ENCODE peak calls at places on chromosomes 2 and 18, in five cellular contexts. One of them, this sample, is unnamed.

GRCh38 chr2:204691911-204692510 is 146.7 kb downstream of the PARD3B start:
- DNase-seq in stomach: peak; percentile 49
- DNase-seq in fibroblast of lung: peak; percentile 76
- DNase-seq in astrocyte: peak; percentile 68
- DNase-seq in upper lobe of left lung: no peak
- DNase-seq in this sample: peak; percentile 62

GRCh38 chr2:219286436-219287115 is 7.4 kb downstream of the DNAJB2 start:
- DNase-seq in stomach: no peak
- DNase-seq in fibroblast of lung: no peak
- DNase-seq in astrocyte: no peak
- DNase-seq in upper lobe of left lung: peak; percentile 79
- DNase-seq in this sample: peak; percentile 55

GRCh38 chr2:210557721-210558120 is 1.3 kb downstream of the CPS1 start:
- DNase-seq in stomach: no peak
- DNase-seq in fibroblast of lung: no peak
- DNase-seq in astrocyte: no peak
- DNase-seq in upper lobe of left lung: no peak
- DNase-seq in this sample: no peak

GRCh38 chr2:98280376-98281102 is 65.7 kb upstream of the CNGA3 start:
- DNase-seq in stomach: peak; percentile 76
- DNase-seq in fibroblast of lung: no peak
- DNase-seq in astrocyte: no peak
- DNase-seq in upper lobe of left lung: peak; percentile 36
- DNase-seq in this sample: no peak

GRCh38 chr2:186934420-186934819 is 85.5 kb upstream of the ZSWIM2 start:
- DNase-seq in stomach: no peak
- DNase-seq in fibroblast of lung: no peak
- DNase-seq in astrocyte: no peak
- DNase-seq in upper lobe of left lung: no peak
- DNase-seq in this sample: no peak

GRCh38 chr2:26380281-26380680 is 21.4 kb upstream of the DRC1 start:
- DNase-seq in stomach: no peak
- DNase-seq in fibroblast of lung: no peak
- DNase-seq in astrocyte: no peak
- DNase-seq in upper lobe of left lung: no peak
- DNase-seq in this sample: no peak

GRCh38 chr18:43161528-43161927 is 46.0 kb upstream of the RIT2 start:
- DNase-seq in stomach: no peak
- DNase-seq in fibroblast of lung: peak; percentile 92
- DNase-seq in astrocyte: peak; percentile 89
- DNase-seq in upper lobe of left lung: no peak
- DNase-seq in this sample: no peak

GRCh38 chr2:14557921-14558320 is 74.6 kb upstream of the LRATD1 start:
- DNase-seq in stomach: no peak
- DNase-seq in fibroblast of lung: no peak
- DNase-seq in astrocyte: no peak
- DNase-seq in upper lobe of left lung: no peak
- DNase-seq in this sample: no peak

DNA sequence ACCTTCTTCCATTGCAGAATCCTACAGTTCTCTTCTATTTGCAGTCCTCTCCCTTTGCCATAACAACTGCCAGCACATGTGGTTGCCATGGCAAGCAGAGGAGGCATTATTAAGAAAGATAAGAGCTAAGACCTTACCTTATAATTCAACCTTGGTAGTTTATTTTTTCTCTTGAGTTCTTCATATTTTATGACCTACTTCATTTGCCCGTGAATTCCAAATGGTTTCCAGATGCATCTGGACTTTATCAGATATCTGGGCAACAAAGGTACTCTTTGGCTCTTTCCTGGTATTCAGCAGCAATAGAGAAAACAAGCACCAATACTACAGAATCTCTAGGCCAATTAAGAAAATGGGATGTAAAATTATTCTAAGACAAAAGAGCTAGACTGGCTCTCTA is 524.0 kb downstream of the CMPK2 start:
- DNase-seq in stomach: no peak
- DNase-seq in fibroblast of lung: no peak
- DNase-seq in astrocyte: no peak
- DNase-seq in upper lobe of left lung: no peak
- DNase-seq in this sample: no peak
- H3K4me1 ChIP-seq in stomach: no peaks in the 10 kb centered on the region
- H3K4me1 ChIP-seq in fibroblast of lung: no peaks in the 10 kb centered on the region
- H3K4me1 ChIP-seq in astrocyte: no peaks in the 10 kb centered on the region
- H3K4me1 ChIP-seq in upper lobe of left lung: no peaks in the 10 kb centered on the region
- H3K4me1 ChIP-seq in this sample: no peaks in the 10 kb centered on the region

GRCh38 chr18:68152770-68153169 is 562.1 kb downstream of the TMX3 start:
- DNase-seq in stomach: no peak
- DNase-seq in fibroblast of lung: no peak
- DNase-seq in astrocyte: no peak
- DNase-seq in upper lobe of left lung: no peak
- DNase-seq in this sample: no peak
- TF ChIP-seq CTCF in stomach: no peak
- TF ChIP-seq CTCF in fibroblast of lung: no peak
- TF ChIP-seq CTCF in astrocyte: no peak
- TF ChIP-seq CTCF in upper lobe of left lung: no peak
- TF ChIP-seq CTCF in this sample: no peak

GRCh38 chr2:96409543-96410184 is 74.1 kb downstream of the NCAPH start:
- DNase-seq in stomach: no peak
- DNase-seq in fibroblast of lung: peak; percentile 64
- DNase-seq in astrocyte: peak; percentile 49
- DNase-seq in upper lobe of left lung: peak; percentile 76
- DNase-seq in this sample: peak; percentile 24
- H3K4me1 ChIP-seq in stomach: peaks cover 32% of the 10 kb centered on the region
- H3K4me1 ChIP-seq in fibroblast of lung: no peaks in the 10 kb centered on the region
- H3K4me1 ChIP-seq in astrocyte: peaks cover 17% of the 10 kb centered on the region
- H3K4me1 ChIP-seq in upper lobe of left lung: peaks cover 17% of the 10 kb centered on the region
- H3K4me1 ChIP-seq in this sample: no peaks in the 10 kb centered on the region

GRCh38 chr18:3998698-3999333 is 456.3 kb downstream of the DLGAP1 start:
- DNase-seq in stomach: no peak
- DNase-seq in fibroblast of lung: peak; percentile 45
- DNase-seq in astrocyte: peak; percentile 34
- DNase-seq in upper lobe of left lung: no peak
- DNase-seq in this sample: peak; percentile 64
- TF ChIP-seq CTCF in stomach: no peak
- TF ChIP-seq CTCF in fibroblast of lung: peak; percentile 84
- TF ChIP-seq CTCF in astrocyte: peak; percentile 92
- TF ChIP-seq CTCF in upper lobe of left lung: peak; percentile 60
- TF ChIP-seq CTCF in this sample: peak; percentile 75

GRCh38 chr18:55585050-55585449 is 2.9 kb downstream of the TCF4 start:
- DNase-seq in stomach: no peak
- DNase-seq in fibroblast of lung: peak; percentile 16
- DNase-seq in astrocyte: no peak
- DNase-seq in upper lobe of left lung: no peak
- DNase-seq in this sample: no peak
- H3K4me1 ChIP-seq in stomach: peaks cover 27% of the 10 kb centered on the region
- H3K4me1 ChIP-seq in fibroblast of lung: peaks cover 4% of the 10 kb centered on the region
- H3K4me1 ChIP-seq in astrocyte: peaks cover 2% of the 10 kb centered on the region
- H3K4me1 ChIP-seq in upper lobe of left lung: no peaks in the 10 kb centered on the region
- H3K4me1 ChIP-seq in this sample: peaks cover 10% of the 10 kb centered on the region

DNA sequence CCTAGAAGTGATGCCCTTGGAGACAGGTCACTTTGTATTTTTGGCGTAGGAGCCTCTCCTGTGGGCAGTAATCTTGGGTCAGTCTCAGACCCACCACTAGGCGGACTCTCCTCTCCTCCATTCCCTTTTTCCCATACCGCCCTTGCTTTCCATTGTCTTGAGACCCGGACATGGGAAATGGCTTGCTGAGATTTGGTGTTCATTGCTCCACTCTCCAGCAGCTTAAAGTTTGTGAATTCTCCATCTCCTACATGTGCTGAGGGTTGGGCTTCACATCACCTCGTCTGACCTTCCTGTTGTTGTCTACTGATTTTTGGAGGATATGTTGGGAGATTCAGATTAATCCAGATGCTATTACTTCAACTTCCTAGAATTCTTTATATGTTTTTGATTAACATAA is 159.2 kb upstream of the RAB12 start:
- DNase-seq in stomach: no peak
- DNase-seq in fibroblast of lung: no peak
- DNase-seq in astrocyte: no peak
- DNase-seq in upper lobe of left lung: no peak
- DNase-seq in this sample: no peak
- TF ChIP-seq CTCF in stomach: no peak
- TF ChIP-seq CTCF in fibroblast of lung: peak; percentile 45
- TF ChIP-seq CTCF in astrocyte: no peak
- TF ChIP-seq CTCF in upper lobe of left lung: peak; percentile 42
- TF ChIP-seq CTCF in this sample: peak; percentile 39

GRCh38 chr18:74425161-74425560 is 31.9 kb downstream of the DIPK1C start:
- DNase-seq in stomach: no peak
- DNase-seq in fibroblast of lung: no peak
- DNase-seq in astrocyte: no peak
- DNase-seq in upper lobe of left lung: no peak
- DNase-seq in this sample: no peak

GRCh38 chr18:74420491-74420890 is 36.6 kb downstream of the DIPK1C start:
- DNase-seq in stomach: no peak
- DNase-seq in fibroblast of lung: no peak
- DNase-seq in astrocyte: no peak
- DNase-seq in upper lobe of left lung: no peak
- DNase-seq in this sample: no peak

GRCh38 chr18:74419761-74420160 is 37.3 kb downstream of the DIPK1C start:
- DNase-seq in stomach: no peak
- DNase-seq in fibroblast of lung: no peak
- DNase-seq in astrocyte: no peak
- DNase-seq in upper lobe of left lung: no peak
- DNase-seq in this sample: no peak

GRCh38 chr18:74418023-74418422 is 39.1 kb downstream of the DIPK1C start:
- DNase-seq in stomach: no peak
- DNase-seq in fibroblast of lung: no peak
- DNase-seq in astrocyte: no peak
- DNase-seq in upper lobe of left lung: no peak
- DNase-seq in this sample: no peak

GRCh38 chr18:74420926-74421325 is 36.2 kb downstream of the DIPK1C start:
- DNase-seq in stomach: no peak
- DNase-seq in fibroblast of lung: no peak
- DNase-seq in astrocyte: no peak
- DNase-seq in upper lobe of left lung: no peak
- DNase-seq in this sample: no peak
- H3K4me1 ChIP-seq in stomach: no peaks in the 10 kb centered on the region
- H3K4me1 ChIP-seq in fibroblast of lung: no peaks in the 10 kb centered on the region
- H3K4me1 ChIP-seq in astrocyte: no peaks in the 10 kb centered on the region
- H3K4me1 ChIP-seq in upper lobe of left lung: no peaks in the 10 kb centered on the region
- H3K4me1 ChIP-seq in this sample: no peaks in the 10 kb centered on the region

DNA sequence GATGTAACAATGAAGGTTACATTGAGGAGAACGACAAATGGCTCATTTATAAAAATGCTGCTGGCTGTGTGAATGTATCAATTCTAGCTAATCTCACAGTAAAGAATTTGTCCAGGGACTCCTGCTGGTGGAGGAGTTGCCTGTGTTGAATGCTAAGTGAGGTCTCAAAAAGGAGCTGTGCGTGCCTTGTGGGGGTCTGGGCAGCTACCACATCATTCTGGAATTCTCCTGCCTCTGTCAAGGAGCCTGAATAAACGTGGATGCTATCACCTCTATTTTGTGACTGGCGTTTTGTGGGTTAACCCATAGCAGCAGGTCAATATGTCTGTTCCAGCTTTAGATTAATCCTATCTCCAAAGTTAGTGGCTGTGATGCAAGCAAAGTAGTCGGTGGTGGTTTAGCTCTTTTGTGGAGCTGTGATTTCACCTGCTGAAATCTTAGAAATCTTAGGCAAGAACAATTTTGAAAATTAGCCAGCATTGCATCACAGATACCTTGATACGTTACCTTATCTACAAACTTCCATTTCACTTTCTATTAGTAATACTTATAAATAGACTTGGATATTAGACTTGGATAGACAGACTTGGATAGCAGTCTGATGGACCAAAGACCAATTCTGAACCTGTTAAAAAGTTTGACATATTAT is 96.8 kb downstream of the MTCL1 start:
- DNase-seq in stomach: no peak
- DNase-seq in fibroblast of lung: peak; percentile 79
- DNase-seq in astrocyte: peak; percentile 75
- DNase-seq in upper lobe of left lung: no peak
- DNase-seq in this sample: no peak
- TF ChIP-seq CTCF in stomach: no peak
- TF ChIP-seq CTCF in fibroblast of lung: no peak
- TF ChIP-seq CTCF in astrocyte: peak; percentile 12
- TF ChIP-seq CTCF in upper lobe of left lung: no peak
- TF ChIP-seq CTCF in this sample: no peak

GRCh38 chr2:121608367-121608766 is 40.9 kb downstream of the CLASP1 start:
- DNase-seq in stomach: no peak
- DNase-seq in fibroblast of lung: peak; percentile 59
- DNase-seq in astrocyte: peak; percentile 52
- DNase-seq in upper lobe of left lung: no peak
- DNase-seq in this sample: no peak

GRCh38 chr2:121599963-121600651 is 49.2 kb downstream of the CLASP1 start:
- DNase-seq in stomach: no peak
- DNase-seq in fibroblast of lung: peak; percentile 27
- DNase-seq in astrocyte: peak; percentile 27
- DNase-seq in upper lobe of left lung: no peak
- DNase-seq in this sample: no peak

GRCh38 chr2:121598087-121598486 is 51.2 kb downstream of the CLASP1 start:
- DNase-seq in stomach: no peak
- DNase-seq in fibroblast of lung: no peak
- DNase-seq in astrocyte: no peak
- DNase-seq in upper lobe of left lung: no peak
- DNase-seq in this sample: no peak

GRCh38 chr2:121605820-121606733 is 43.2 kb downstream of the CLASP1 start:
- DNase-seq in stomach: no peak
- DNase-seq in fibroblast of lung: no peak
- DNase-seq in astrocyte: no peak
- DNase-seq in upper lobe of left lung: no peak
- DNase-seq in this sample: no peak

DNA sequence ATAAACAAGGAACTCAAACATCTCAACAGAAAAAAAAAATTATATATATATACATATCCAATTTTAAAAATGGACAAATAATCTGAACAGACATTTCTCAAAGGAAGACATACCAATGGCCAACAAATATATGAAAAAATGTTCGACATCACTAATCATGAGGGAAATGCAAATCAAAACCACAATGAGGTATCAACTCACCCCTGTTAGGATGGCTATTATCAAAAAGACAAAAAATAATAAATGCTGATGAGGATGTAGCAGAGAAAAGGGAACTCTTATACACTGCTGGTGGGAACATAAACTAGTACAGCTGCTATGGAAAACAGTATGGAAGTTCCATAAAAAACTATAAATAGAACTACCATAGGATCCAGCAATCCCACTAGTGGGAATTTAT is 46.1 kb downstream of the CLASP1 start:
- DNase-seq in stomach: no peak
- DNase-seq in fibroblast of lung: no peak
- DNase-seq in astrocyte: no peak
- DNase-seq in upper lobe of left lung: no peak
- DNase-seq in this sample: no peak
- H3K4me1 ChIP-seq in stomach: peaks cover 23% of the 10 kb centered on the region
- H3K4me1 ChIP-seq in fibroblast of lung: no peaks in the 10 kb centered on the region
- H3K4me1 ChIP-seq in astrocyte: no peaks in the 10 kb centered on the region
- H3K4me1 ChIP-seq in upper lobe of left lung: peaks cover 2% of the 10 kb centered on the region
- H3K4me1 ChIP-seq in this sample: peaks cover 46% of the 10 kb centered on the region